ENCODE peak calls at places on chromosomes 3 and 15, in six cellular contexts. P is PC-9, U is fibroblast of lung, N is HCT116, V is H9, R is PC-3. J is an unnamed sample.
A peak's percentile ranks its signal among the peaks of the same experiment; 100 is the strongest.

GRCh38 chr3:194855025-194855391 is 169.3 kb downstream of the FAM43A start:
- DNase-seq in P (no peak), U (no peak), N (no peak), V (no peak), R (no peak), J (no peak)

GRCh38 chr3:61601831-61602230 is 40.5 kb downstream of the PTPRG start:
- DNase-seq in P (no peak), U (peak; percentile 69), N (no peak), V (no peak), R (no peak), J (peak; percentile 38)

GRCh38 chr3:42045719-42046243 is 45.4 kb upstream of the TRAK1 start:
- DNase-seq in P (no peak), U (no peak), N (no peak), V (no peak), R (no peak), J (no peak)

GRCh38 chr3:65238652-65239051 is 550.9 kb upstream of the ADAMTS9 start:
- DNase-seq in P (no peak), U (no peak), N (no peak), V (no peak), R (no peak), J (no peak)

GRCh38 chr3:59769132-59769531 is 719.3 kb upstream of the CFAP20DC start:
- DNase-seq in P (no peak), U (no peak), N (no peak), V (no peak), R (no peak), J (no peak)

GRCh38 chr3:66923991-66924390 is 74.1 kb upstream of the KBTBD8 start:
- DNase-seq in P (no peak), U (no peak), N (no peak), V (no peak), R (no peak), J (no peak)

GRCh38 chr15:90099868-90100854 is 2.1 kb downstream of the IDH2 start:
- DNase-seq in P (peak; percentile 53), U (no peak), N (no peak), V (no peak), R (no peak), J (peak; percentile 19)

GRCh38 chr3:134864644-134865043 is 69.6 kb downstream of the EPHB1 start:
- DNase-seq in P (no peak), U (no peak), N (no peak), V (no peak), R (no peak), J (no peak)

GRCh38 chr3:36434682-36435426 is 54.5 kb downstream of the STAC start:
- DNase-seq in P (no peak), U (peak; percentile 8), N (no peak), V (no peak), R (no peak), J (no peak)

GRCh38 chr15:39426552-39427532 is 154.0 kb upstream of the THBS1 start:
- DNase-seq in P (no peak), U (peak; percentile 74), N (no peak), V (no peak), R (no peak), J (peak; percentile 52)

GRCh38 chr3:192449036-192449435 is 278.3 kb downstream of the FGF12 start:
- DNase-seq in P (no peak), U (no peak), N (no peak), V (no peak), R (no peak), J (no peak)

GRCh38 chr3:56573501-56573900 is 16.5 kb downstream of the CCDC66 start:
- DNase-seq in P (no peak), U (no peak), N (no peak), V (no peak), R (no peak), J (no peak)

GRCh38 chr3:23685484-23686258 is 120.1 kb upstream of the UBE2E1 start:
- DNase-seq in P (peak; percentile 91), U (peak; percentile 99), N (peak; percentile 99), V (no peak), R (peak; percentile 100), J (peak; percentile 97)

GRCh38 chr3:78726545-78726944 is 1041.3 kb downstream of the ROBO1 start:
- DNase-seq in P (no peak), U (no peak), N (no peak), V (no peak), R (no peak), J (no peak)

GRCh38 chr3:32371466-32372212 is 20.0 kb upstream of the CMTM7 start:
- DNase-seq in P (no peak), U (no peak), N (no peak), V (no peak), R (no peak), J (no peak)

GRCh38 chr3:38650248-38650940 is 907 bp upstream of the SCN5A start:
- DNase-seq in P (no peak), U (no peak), N (no peak), V (peak; percentile 29), R (no peak), J (peak; percentile 8)

GRCh38 chr15:65525622-65526021 is 4.6 kb upstream of the HACD3 start:
- DNase-seq in P (no peak), U (no peak), N (no peak), V (no peak), R (peak; percentile 64), J (peak; percentile 30)

GRCh38 chr3:189204467-189204866 is 32.7 kb downstream of the TPRG1 start:
- DNase-seq in P (no peak), U (no peak), N (no peak), V (no peak), R (no peak), J (peak; percentile 18)

GRCh38 chr3:61589856-61590255 is 28.5 kb downstream of the PTPRG start:
- DNase-seq in P (no peak), U (peak; percentile 79), N (no peak), V (no peak), R (peak; percentile 16), J (peak; percentile 15)

GRCh38 chr15:62035256-62035908 is 24.9 kb downstream of the VPS13C start:
- DNase-seq in P (no peak), U (peak; percentile 55), N (no peak), V (no peak), R (peak; percentile 66), J (peak; percentile 35)

GRCh38 chr3:99502871-99503270 is 135.5 kb upstream of the COL8A1 start:
- DNase-seq in P (no peak), U (peak; percentile 44), N (no peak), V (no peak), R (peak; percentile 13), J (no peak)

GRCh38 chr3:53258600-53259426 is 3.0 kb upstream of the TKT start:
- DNase-seq in P (no peak), U (no peak), N (no peak), V (peak; percentile 73), R (no peak), J (no peak)

GRCh38 chr3:99781761-99782160 is 35.9 kb upstream of the CMSS1 start:
- DNase-seq in P (no peak), U (no peak), N (no peak), V (no peak), R (peak; percentile 90), J (no peak)

GRCh38 chr3:15647629-15648167 is 46.2 kb downstream of the BTD start:
- DNase-seq in P (peak; percentile 25), U (peak; percentile 91), N (no peak), V (no peak), R (peak; percentile 90), J (peak; percentile 95)

GRCh38 chr3:13040381-13041074 is 32.7 kb downstream of the IQSEC1 start:
- DNase-seq in P (no peak), U (no peak), N (no peak), V (no peak), R (no peak), J (no peak)

GRCh38 chr15:36682091-36682490 is 102.7 kb downstream of the CDIN1 start:
- DNase-seq in P (no peak), U (peak; percentile 7), N (no peak), V (no peak), R (peak; percentile 6), J (peak; percentile 27)

GRCh38 chr3:172040976-172041963 is 1.9 kb downstream of the FNDC3B start:
- DNase-seq in P (peak; percentile 72), U (peak; percentile 55), N (no peak), V (no peak), R (peak; percentile 37), J (peak; percentile 60)

GRCh38 chr3:10223676-10224639 is 24.3 kb upstream of the TATDN2 start:
- DNase-seq in P (no peak), U (no peak), N (no peak), V (no peak), R (no peak), J (no peak)

GRCh38 chr3:156535162-156535627 is 19.7 kb downstream of the SSR3 start:
- DNase-seq in P (peak; percentile 70), U (peak; percentile 100), N (peak; percentile 56), V (no peak), R (peak; percentile 97), J (peak; percentile 100)

GRCh38 chr3:165884518-165884917 is 47.3 kb upstream of the BCHE start:
- DNase-seq in P (no peak), U (peak; percentile 29), N (no peak), V (no peak), R (no peak), J (peak; percentile 19)

GRCh38 chr3:190362258-190362657 is 25.7 kb upstream of the CLDN16 start:
- DNase-seq in P (no peak), U (no peak), N (no peak), V (peak; percentile 51), R (no peak), J (no peak)

GRCh38 chr3:45612138-45612537 is 17.6 kb downstream of the LIMD1 start:
- DNase-seq in P (no peak), U (no peak), N (no peak), V (no peak), R (no peak), J (no peak)
- H3K4me2 ChIP-seq in P (no peak overlapping the region), U (no peak overlapping the region), N (no peak overlapping the region), V (no peak overlapping the region), R (no peak overlapping the region), J (no peak overlapping the region)

GRCh38 chr15:74790080-74790916 is 8.4 kb downstream of the CSK start:
- DNase-seq in P (peak; percentile 70), U (peak; percentile 82), N (no peak), V (no peak), R (no peak), J (peak; percentile 88)
- H3K4me2 ChIP-seq in P (no peak overlapping the region), U (peak overlapping the region; percentile 23), N (no peak overlapping the region), V (no peak overlapping the region), R (no peak overlapping the region), J (peak overlapping the region; percentile 60)

GRCh38 chr15:42102646-42103235 is 8.4 kb upstream of the PLA2G4D start:
- DNase-seq in P (no peak), U (peak; percentile 48), N (no peak), V (no peak), R (peak; percentile 36), J (peak; percentile 25)
- H3K4me2 ChIP-seq in P (no peak overlapping the region), U (no peak overlapping the region), N (no peak overlapping the region), V (no peak overlapping the region), R (no peak overlapping the region), J (no peak overlapping the region)

DNA sequence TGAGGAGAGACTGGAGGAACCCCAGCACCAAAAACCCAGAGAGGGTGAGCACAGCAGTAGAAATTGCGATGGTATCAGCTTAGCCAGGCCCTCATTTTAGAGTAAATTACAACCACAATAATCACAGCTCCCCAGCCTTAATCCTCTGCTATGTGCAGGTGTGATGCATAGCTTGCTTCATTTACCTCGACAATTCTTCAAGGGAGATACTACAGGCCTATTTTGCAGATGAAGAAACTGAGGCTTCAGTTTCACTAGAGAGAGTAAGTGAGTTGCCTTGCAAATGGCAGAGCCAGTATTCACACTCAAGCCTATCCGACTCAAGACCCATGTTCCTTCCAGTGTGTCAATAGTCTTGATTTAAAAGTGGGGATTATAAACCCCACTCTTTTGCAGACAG is 33.4 kb downstream of the LSM3 start:
- DNase-seq in P (no peak), U (no peak), N (no peak), V (no peak), R (no peak), J (no peak)
- H3K4me2 ChIP-seq in P (no peak overlapping the region), U (no peak overlapping the region), N (no peak overlapping the region), V (no peak overlapping the region), R (no peak overlapping the region), J (no peak overlapping the region)

J was measured in mesenchymal stem cell.